ENCODE peak calls at places on chromosomes 12 and 14, in four cellular contexts. X, M, B and Z are unnamed samples.

GRCh38 chr14:60648934-60649814 is at the start of gene SIX1:
- DNase-seq in X (peak), M (no peak), B (peak), Z (no peak)

GRCh38 chr14:37697489-37698121 is 102.2 kb downstream of the TTC6 start:
- DNase-seq in X (no peak), M (no peak), B (no peak), Z (no peak)

GRCh38 chr12:11705010-11705409 is 55.5 kb downstream of the ETV6 start:
- DNase-seq in X (no peak), M (no peak), B (no peak), Z (no peak)

GRCh38 chr12:59382678-59383425 is 213.0 kb upstream of the SLC16A7 start:
- DNase-seq in X (no peak), M (no peak), B (no peak), Z (no peak)

GRCh38 chr12:99386907-99387306 is 260.6 kb upstream of the GARIN6 start:
- DNase-seq in X (no peak), M (no peak), B (no peak), Z (no peak)

GRCh38 chr12:90854136-90854689 is 100.8 kb downstream of the CCER1 start:
- DNase-seq in X (no peak), M (no peak), B (peak), Z (no peak)

GRCh38 chr14:73825551-73826188 is 26.0 kb upstream of the PTGR2 start:
- DNase-seq in X (peak), M (peak), B (peak), Z (peak)

GRCh38 chr12:27973487-27973890 is 956 bp upstream of the PTHLH start:
- DNase-seq in X (no peak), M (no peak), B (no peak), Z (no peak)

GRCh38 chr12:91926810-91927209 is 218.8 kb downstream of the BTG1 start:
- DNase-seq in X (no peak), M (no peak), B (no peak), Z (no peak)

GRCh38 chr12:99852666-99853065 is 132.1 kb downstream of the ANKS1B start:
- DNase-seq in X (no peak), M (no peak), B (no peak), Z (no peak)

GRCh38 chr14:36069535-36069900 is 107.0 kb downstream of the PTCSC3 start:
- DNase-seq in X (no peak), M (no peak), B (no peak), Z (no peak)

GRCh38 chr12:96445743-96446655 is 43.4 kb upstream of the CFAP54 start:
- DNase-seq in X (no peak), M (peak), B (no peak), Z (peak)

GRCh38 chr12:95881331-95881955 is 22.7 kb downstream of the SNRPF start:
- DNase-seq in X (no peak), M (no peak), B (no peak), Z (no peak)

GRCh38 chr14:99549684-99550083 is 54.3 kb downstream of the CCDC85C start:
- DNase-seq in X (no peak), M (no peak), B (no peak), Z (no peak)

GRCh38 chr12:100156731-100157426 is 14.2 kb upstream of the BLTP3B start:
- DNase-seq in X (no peak), M (no peak), B (no peak), Z (no peak)